ENCODE peak calls at places on chromosomes 6 and 20, in four cellular contexts. U is T-helper 2 cell, A is T follicular helper cell, B is neural crest cell. F is an unnamed sample.

GRCh38 chr20:24382775-24383174 is 86.7 kb upstream of the SYNDIG1 start:
- DNase-seq in B (no peak), U (no peak), A (no peak), F (no peak)

GRCh38 chr6:100663219-100663863 is 198.6 kb upstream of the SIM1 start:
- DNase-seq in A (no peak), B (no peak), U (no peak), F (no peak)

GRCh38 chr20:40449974-40450616 is 238.9 kb downstream of the MAFB start:
- DNase-seq in A (no peak), U (no peak), B (no peak), F (no peak)

GRCh38 chr6:107383705-107384104 is 75.7 kb downstream of the PDSS2 start:
- DNase-seq in A (no peak), U (no peak), B (no peak), F (no peak)

GRCh38 chr20:3866464-3866863 is 19.8 kb downstream of the MAVS start:
- DNase-seq in B (no peak), U (no peak), A (no peak), F (no peak)

GRCh38 chr6:127115032-127115661 is 3.3 kb upstream of the RSPO3 start:
- DNase-seq in B (no peak), U (no peak), A (no peak), F (no peak)

GRCh38 chr20:46117704-46118467 is at the start of gene CD40:
- DNase-seq in A (peak), B (peak), U (peak), F (peak)

GRCh38 chr20:5126512-5127203 is at the start of gene CDS2:
- DNase-seq in A (peak), B (peak), U (peak), F (peak)

GRCh38 chr6:24513602-24514001 is 18.8 kb downstream of the ALDH5A1 start:
- DNase-seq in U (no peak), B (no peak), A (no peak), F (no peak)

GRCh38 chr20:62424249-62425109 is 2.9 kb downstream of the RBBP8NL start:
- DNase-seq in A (no peak), B (no peak), U (no peak), F (no peak)

GRCh38 chr20:62085206-62085605 is 19.5 kb upstream of the TAF4 start:
- DNase-seq in A (no peak), B (no peak), U (no peak), F (no peak)

GRCh38 chr20:63165538-63166422 is 50.2 kb downstream of the YTHDF1 start:
- DNase-seq in U (no peak), B (no peak), A (no peak), F (no peak)

GRCh38 chr6:148398686-148399085 is 56.0 kb downstream of the SASH1 start:
- DNase-seq in B (no peak), A (no peak), U (no peak), F (no peak)

F was measured in iPS DF 6.9.